ENCODE peak calls at places on chromosome 11, in eight cellular contexts. One of them, this sample, is unnamed.

GRCh38 chr11:44007746-44008501 is 39.9 kb upstream of the ACCSL start:
- DNase-seq in esophagus squamous epithelium: no peak
- DNase-seq in sigmoid colon: peak
- DNase-seq in Peyer's patch: peak
- DNase-seq in H54: peak
- DNase-seq in body of pancreas: no peak
- DNase-seq in A549: no peak
- DNase-seq in adrenal gland: no peak
- DNase-seq in this sample: no peak

GRCh38 chr11:2534957-2535672 is 90.3 kb downstream of the KCNQ1 start:
- DNase-seq in body of pancreas: no peak
- DNase-seq in H54: no peak
- DNase-seq in sigmoid colon: peak
- DNase-seq in esophagus squamous epithelium: no peak
- DNase-seq in Peyer's patch: peak
- DNase-seq in A549: no peak
- DNase-seq in adrenal gland: no peak
- DNase-seq in this sample: peak

GRCh38 chr11:128956401-128957203 is 13.9 kb upstream of the TP53AIP1 start:
- DNase-seq in body of pancreas: peak
- DNase-seq in H54: peak
- DNase-seq in esophagus squamous epithelium: no peak
- DNase-seq in Peyer's patch: peak
- DNase-seq in adrenal gland: peak
- DNase-seq in sigmoid colon: no peak
- DNase-seq in A549: peak
- DNase-seq in this sample: peak

GRCh38 chr11:29279716-29280115 is 737.1 kb downstream of the KCNA4 start:
- DNase-seq in sigmoid colon: no peak
- DNase-seq in adrenal gland: no peak
- DNase-seq in Peyer's patch: no peak
- DNase-seq in body of pancreas: no peak
- DNase-seq in A549: no peak
- DNase-seq in H54: no peak
- DNase-seq in esophagus squamous epithelium: no peak
- DNase-seq in this sample: no peak

GRCh38 chr11:58058276-58059010 is 27.7 kb downstream of the OR6Q1 start:
- DNase-seq in esophagus squamous epithelium: no peak
- DNase-seq in Peyer's patch: peak
- DNase-seq in sigmoid colon: no peak
- DNase-seq in H54: no peak
- DNase-seq in A549: no peak
- DNase-seq in adrenal gland: no peak
- DNase-seq in body of pancreas: peak
- DNase-seq in this sample: peak

GRCh38 chr11:33559567-33559966 is 141.1 kb downstream of the C11orf91 start:
- DNase-seq in esophagus squamous epithelium: no peak
- DNase-seq in A549: no peak
- DNase-seq in H54: no peak
- DNase-seq in Peyer's patch: no peak
- DNase-seq in sigmoid colon: no peak
- DNase-seq in adrenal gland: no peak
- DNase-seq in body of pancreas: no peak
- DNase-seq in this sample: no peak

GRCh38 chr11:63564785-63565350 is 1.7 kb upstream of the PLAAT2 start:
- DNase-seq in H54: no peak
- DNase-seq in sigmoid colon: no peak
- DNase-seq in Peyer's patch: peak
- DNase-seq in A549: peak
- DNase-seq in adrenal gland: no peak
- DNase-seq in body of pancreas: no peak
- DNase-seq in esophagus squamous epithelium: no peak
- DNase-seq in this sample: peak

GRCh38 chr11:2270322-2271076 is at the start of gene ASCL2:
- DNase-seq in A549: no peak
- DNase-seq in body of pancreas: no peak
- DNase-seq in Peyer's patch: peak
- DNase-seq in H54: no peak
- DNase-seq in esophagus squamous epithelium: no peak
- DNase-seq in sigmoid colon: no peak
- DNase-seq in adrenal gland: no peak
- DNase-seq in this sample: no peak

GRCh38 chr11:14583252-14584105 is 60.1 kb upstream of the PDE3B start:
- DNase-seq in sigmoid colon: no peak
- DNase-seq in H54: no peak
- DNase-seq in esophagus squamous epithelium: no peak
- DNase-seq in A549: no peak
- DNase-seq in Peyer's patch: peak
- DNase-seq in adrenal gland: no peak
- DNase-seq in body of pancreas: peak
- DNase-seq in this sample: peak

GRCh38 chr11:93623179-93623578 is 38.3 kb upstream of the CEP295 start:
- DNase-seq in body of pancreas: no peak
- DNase-seq in esophagus squamous epithelium: no peak
- DNase-seq in Peyer's patch: no peak
- DNase-seq in sigmoid colon: no peak
- DNase-seq in adrenal gland: peak
- DNase-seq in A549: no peak
- DNase-seq in H54: no peak
- DNase-seq in this sample: no peak

GRCh38 chr11:127620660-127621059 is 620.1 kb upstream of the KIRREL3 start:
- DNase-seq in adrenal gland: no peak
- DNase-seq in body of pancreas: no peak
- DNase-seq in esophagus squamous epithelium: no peak
- DNase-seq in sigmoid colon: no peak
- DNase-seq in Peyer's patch: no peak
- DNase-seq in A549: no peak
- DNase-seq in H54: no peak
- DNase-seq in this sample: no peak

GRCh38 chr11:127054153-127054552 is 53.6 kb upstream of the KIRREL3 start:
- DNase-seq in esophagus squamous epithelium: no peak
- DNase-seq in sigmoid colon: no peak
- DNase-seq in H54: no peak
- DNase-seq in Peyer's patch: no peak
- DNase-seq in body of pancreas: no peak
- DNase-seq in adrenal gland: no peak
- DNase-seq in A549: no peak
- DNase-seq in this sample: no peak

GRCh38 chr11:74171630-74172465 is 759 bp downstream of the PPME1 start:
- DNase-seq in Peyer's patch: no peak
- DNase-seq in body of pancreas: no peak
- DNase-seq in H54: no peak
- DNase-seq in adrenal gland: no peak
- DNase-seq in esophagus squamous epithelium: no peak
- DNase-seq in A549: no peak
- DNase-seq in sigmoid colon: no peak
- DNase-seq in this sample: no peak

GRCh38 chr11:125376117-125376516 is 119.9 kb downstream of the FEZ1 start:
- DNase-seq in body of pancreas: peak
- DNase-seq in Peyer's patch: no peak
- DNase-seq in H54: no peak
- DNase-seq in esophagus squamous epithelium: no peak
- DNase-seq in A549: no peak
- DNase-seq in adrenal gland: no peak
- DNase-seq in sigmoid colon: peak
- DNase-seq in this sample: no peak

GRCh38 chr11:63212742-63213141 is 30.7 kb downstream of the SLC22A25 start:
- DNase-seq in A549: peak
- DNase-seq in Peyer's patch: no peak
- DNase-seq in esophagus squamous epithelium: no peak
- DNase-seq in sigmoid colon: no peak
- DNase-seq in adrenal gland: no peak
- DNase-seq in H54: peak
- DNase-seq in body of pancreas: peak
- DNase-seq in this sample: no peak

GRCh38 chr11:94088906-94089305 is 39.7 kb upstream of the PANX1 start:
- DNase-seq in body of pancreas: no peak
- DNase-seq in Peyer's patch: no peak
- DNase-seq in sigmoid colon: no peak
- DNase-seq in adrenal gland: no peak
- DNase-seq in A549: no peak
- DNase-seq in H54: no peak
- DNase-seq in esophagus squamous epithelium: no peak
- DNase-seq in this sample: no peak

GRCh38 chr11:38612701-38613100 is 2014.7 kb upstream of the RAG2 start:
- DNase-seq in A549: no peak
- DNase-seq in adrenal gland: no peak
- DNase-seq in esophagus squamous epithelium: no peak
- DNase-seq in sigmoid colon: no peak
- DNase-seq in Peyer's patch: no peak
- DNase-seq in H54: no peak
- DNase-seq in body of pancreas: no peak
- DNase-seq in this sample: no peak

GRCh38 chr11:94790771-94791180 is 22.6 kb downstream of the AMOTL1 start:
- DNase-seq in A549: no peak
- DNase-seq in body of pancreas: no peak
- DNase-seq in esophagus squamous epithelium: no peak
- DNase-seq in adrenal gland: no peak
- DNase-seq in sigmoid colon: no peak
- DNase-seq in H54: no peak
- DNase-seq in Peyer's patch: no peak
- DNase-seq in this sample: no peak

GRCh38 chr11:93213622-93214021 is 15.8 kb upstream of the SLC36A4 start:
- DNase-seq in A549: no peak
- DNase-seq in adrenal gland: no peak
- DNase-seq in Peyer's patch: no peak
- DNase-seq in body of pancreas: no peak
- DNase-seq in esophagus squamous epithelium: no peak
- DNase-seq in H54: no peak
- DNase-seq in sigmoid colon: no peak
- DNase-seq in this sample: no peak

GRCh38 chr11:102109896-102110760 is at the start of gene YAP1:
- DNase-seq in H54: peak
- DNase-seq in sigmoid colon: peak
- DNase-seq in esophagus squamous epithelium: no peak
- DNase-seq in A549: peak
- DNase-seq in adrenal gland: peak
- DNase-seq in Peyer's patch: peak
- DNase-seq in body of pancreas: peak
- DNase-seq in this sample: peak
- TF ChIP-seq POLR2A in H54: peak
- TF ChIP-seq POLR2A in sigmoid colon: peak
- TF ChIP-seq POLR2A in esophagus squamous epithelium: peak
- TF ChIP-seq POLR2A in A549: peak
- TF ChIP-seq POLR2A in adrenal gland: no peak
- TF ChIP-seq POLR2A in Peyer's patch: peak
- TF ChIP-seq POLR2A in body of pancreas: peak
- TF ChIP-seq POLR2A in this sample: peak

GRCh38 chr11:61734767-61735166 is 17.7 kb upstream of the MYRF start:
- DNase-seq in adrenal gland: no peak
- DNase-seq in body of pancreas: no peak
- DNase-seq in H54: no peak
- DNase-seq in A549: no peak
- DNase-seq in Peyer's patch: no peak
- DNase-seq in esophagus squamous epithelium: no peak
- DNase-seq in sigmoid colon: no peak
- DNase-seq in this sample: no peak

GRCh38 chr11:61737131-61737530 is 15.3 kb upstream of the MYRF start:
- DNase-seq in esophagus squamous epithelium: no peak
- DNase-seq in body of pancreas: no peak
- DNase-seq in sigmoid colon: no peak
- DNase-seq in H54: no peak
- DNase-seq in A549: no peak
- DNase-seq in Peyer's patch: no peak
- DNase-seq in adrenal gland: no peak
- DNase-seq in this sample: no peak

GRCh38 chr11:61736310-61736709 is 16.1 kb upstream of the MYRF start:
- DNase-seq in esophagus squamous epithelium: no peak
- DNase-seq in Peyer's patch: no peak
- DNase-seq in A549: no peak
- DNase-seq in H54: peak
- DNase-seq in sigmoid colon: no peak
- DNase-seq in adrenal gland: no peak
- DNase-seq in body of pancreas: no peak
- DNase-seq in this sample: no peak

GRCh38 chr11:61733120-61733978 is 19.1 kb upstream of the MYRF start:
- DNase-seq in sigmoid colon: peak
- DNase-seq in H54: peak
- DNase-seq in adrenal gland: peak
- DNase-seq in esophagus squamous epithelium: peak
- DNase-seq in A549: peak
- DNase-seq in body of pancreas: peak
- DNase-seq in Peyer's patch: peak
- DNase-seq in this sample: peak

GRCh38 chr11:61735391-61735790 is 17.0 kb upstream of the MYRF start:
- DNase-seq in sigmoid colon: no peak
- DNase-seq in Peyer's patch: no peak
- DNase-seq in body of pancreas: no peak
- DNase-seq in esophagus squamous epithelium: no peak
- DNase-seq in adrenal gland: no peak
- DNase-seq in A549: no peak
- DNase-seq in H54: no peak
- DNase-seq in this sample: no peak
- TF ChIP-seq POLR2A in sigmoid colon: no peak
- TF ChIP-seq POLR2A in Peyer's patch: no peak
- TF ChIP-seq POLR2A in body of pancreas: no peak
- TF ChIP-seq POLR2A in esophagus squamous epithelium: no peak
- TF ChIP-seq POLR2A in adrenal gland: no peak
- TF ChIP-seq POLR2A in A549: no peak
- TF ChIP-seq POLR2A in H54: no peak
- TF ChIP-seq POLR2A in this sample: no peak

DNA sequence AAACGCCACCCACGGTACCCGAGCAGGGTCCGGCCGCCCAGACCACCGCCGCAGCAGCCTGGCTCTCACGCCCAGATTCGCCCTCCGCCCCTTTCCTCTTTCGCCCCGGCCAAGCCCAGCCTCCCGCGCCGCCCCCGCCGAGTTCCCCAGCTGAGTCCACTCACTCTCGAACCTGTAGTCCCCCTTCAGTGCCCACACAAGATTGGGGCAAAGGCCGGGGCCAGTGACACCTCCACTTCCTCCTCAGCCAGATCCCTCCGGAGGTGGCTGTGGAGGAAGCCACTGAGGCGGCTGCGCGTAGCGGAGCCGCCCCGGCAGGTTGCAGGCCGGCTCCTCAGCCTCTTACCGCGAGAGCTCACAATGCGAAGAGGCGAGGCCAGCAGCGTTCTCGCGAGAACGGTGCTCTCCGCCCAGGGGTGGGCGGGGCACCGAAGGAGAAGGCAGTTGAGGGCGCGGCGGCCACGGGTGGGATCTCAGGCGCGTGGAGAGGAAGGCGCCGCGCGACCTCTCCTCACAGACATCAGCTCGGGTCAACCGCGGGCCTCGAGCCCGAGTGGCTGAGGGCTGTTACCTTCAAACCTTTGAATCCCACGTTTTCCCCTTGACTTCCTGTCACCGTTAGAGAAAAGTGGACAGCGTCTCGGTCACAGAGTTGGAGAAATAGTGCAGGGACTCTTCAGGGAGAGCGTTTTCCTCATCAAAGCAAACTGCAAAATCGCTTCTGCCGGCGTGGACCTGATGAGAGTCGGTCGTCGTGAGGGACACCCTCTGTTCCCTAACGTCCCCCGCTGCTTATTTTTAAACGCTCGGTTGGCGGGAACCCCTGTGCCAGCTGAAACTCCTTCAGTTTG is at the start of gene BTBD10:
- DNase-seq in esophagus squamous epithelium: peak
- DNase-seq in body of pancreas: peak
- DNase-seq in adrenal gland: peak
- DNase-seq in H54: peak
- DNase-seq in sigmoid colon: peak
- DNase-seq in Peyer's patch: peak
- DNase-seq in A549: peak
- DNase-seq in this sample: peak
- TF ChIP-seq POLR2A in esophagus squamous epithelium: peak
- TF ChIP-seq POLR2A in body of pancreas: peak
- TF ChIP-seq POLR2A in adrenal gland: peak
- TF ChIP-seq POLR2A in H54: peak
- TF ChIP-seq POLR2A in sigmoid colon: peak
- TF ChIP-seq POLR2A in Peyer's patch: peak
- TF ChIP-seq POLR2A in A549: peak
- TF ChIP-seq POLR2A in this sample: peak

GRCh38 chr11:496834-497564 is 10.0 kb downstream of the RNH1 start:
- DNase-seq in esophagus squamous epithelium: no peak
- DNase-seq in sigmoid colon: no peak
- DNase-seq in A549: no peak
- DNase-seq in adrenal gland: peak
- DNase-seq in Peyer's patch: no peak
- DNase-seq in body of pancreas: no peak
- DNase-seq in H54: no peak
- DNase-seq in this sample: no peak
- TF ChIP-seq POLR2A in esophagus squamous epithelium: no peak
- TF ChIP-seq POLR2A in sigmoid colon: no peak
- TF ChIP-seq POLR2A in A549: no peak
- TF ChIP-seq POLR2A in adrenal gland: no peak
- TF ChIP-seq POLR2A in Peyer's patch: no peak
- TF ChIP-seq POLR2A in body of pancreas: no peak
- TF ChIP-seq POLR2A in H54: no peak
- TF ChIP-seq POLR2A in this sample: no peak

This sample was measured in transverse colon.